ENCODE peak calls at places on chromosome 16, in six cellular contexts. One of them, this sample, is unnamed.

GRCh38 chr16:57993452-57993851 is 7.0 kb downstream of the ZNF319 start:
- DNase-seq in hepatic stellate cell: no peak
- DNase-seq in H9: no peak
- DNase-seq in lung: no peak
- DNase-seq in NCI-H510A: peak
- DNase-seq in WTC11: no peak
- DNase-seq in this sample: no peak

GRCh38 chr16:67030221-67030962 is 1.4 kb downstream of the CBFB start:
- DNase-seq in hepatic stellate cell: no peak
- DNase-seq in H9: no peak
- DNase-seq in lung: no peak
- DNase-seq in NCI-H510A: no peak
- DNase-seq in WTC11: no peak
- DNase-seq in this sample: peak

GRCh38 chr16:65867276-65867990 is 499.1 kb upstream of the CDH5 start:
- DNase-seq in hepatic stellate cell: no peak
- DNase-seq in H9: no peak
- DNase-seq in lung: no peak
- DNase-seq in NCI-H510A: no peak
- DNase-seq in WTC11: no peak
- DNase-seq in this sample: no peak

GRCh38 chr16:55471448-55472097 is 7.4 kb upstream of the MMP2 start:
- DNase-seq in hepatic stellate cell: peak
- DNase-seq in H9: no peak
- DNase-seq in lung: no peak
- DNase-seq in NCI-H510A: no peak
- DNase-seq in WTC11: no peak
- DNase-seq in this sample: no peak

GRCh38 chr16:54431041-54431996 is 144.7 kb upstream of the IRX3 start:
- DNase-seq in hepatic stellate cell: no peak
- DNase-seq in H9: no peak
- DNase-seq in lung: no peak
- DNase-seq in NCI-H510A: no peak
- DNase-seq in WTC11: no peak
- DNase-seq in this sample: no peak

GRCh38 chr16:4350365-4350786 is 745 bp downstream of the PAM16 start:
- DNase-seq in hepatic stellate cell: no peak
- DNase-seq in H9: no peak
- DNase-seq in lung: no peak
- DNase-seq in NCI-H510A: no peak
- DNase-seq in WTC11: no peak
- DNase-seq in this sample: peak

GRCh38 chr16:4306439-4307214 is 9.2 kb upstream of the GLIS2 start:
- DNase-seq in hepatic stellate cell: no peak
- DNase-seq in H9: peak
- DNase-seq in lung: no peak
- DNase-seq in NCI-H510A: no peak
- DNase-seq in WTC11: no peak
- DNase-seq in this sample: no peak

GRCh38 chr16:82995927-82996441 is 369.2 kb downstream of the CDH13 start:
- DNase-seq in hepatic stellate cell: peak
- DNase-seq in H9: no peak
- DNase-seq in lung: no peak
- DNase-seq in NCI-H510A: no peak
- DNase-seq in WTC11: no peak
- DNase-seq in this sample: no peak

GRCh38 chr16:57282510-57283213 is 1.8 kb downstream of the PLLP start:
- DNase-seq in hepatic stellate cell: no peak
- DNase-seq in H9: no peak
- DNase-seq in lung: no peak
- DNase-seq in NCI-H510A: no peak
- DNase-seq in WTC11: no peak
- DNase-seq in this sample: no peak

GRCh38 chr16:57000271-57001025 is 11.1 kb downstream of the NLRC5 start:
- DNase-seq in hepatic stellate cell: peak
- DNase-seq in H9: no peak
- DNase-seq in lung: no peak
- DNase-seq in NCI-H510A: no peak
- DNase-seq in WTC11: no peak
- DNase-seq in this sample: no peak

GRCh38 chr16:81774348-81774747 is 4.7 kb upstream of the PLCG2 start:
- DNase-seq in hepatic stellate cell: no peak
- DNase-seq in H9: no peak
- DNase-seq in lung: no peak
- DNase-seq in NCI-H510A: no peak
- DNase-seq in WTC11: no peak
- DNase-seq in this sample: no peak

GRCh38 chr16:87295259-87295658 is 21.9 kb downstream of the C16orf95 start:
- DNase-seq in hepatic stellate cell: no peak
- DNase-seq in H9: no peak
- DNase-seq in lung: no peak
- DNase-seq in NCI-H510A: no peak
- DNase-seq in WTC11: no peak
- DNase-seq in this sample: no peak

GRCh38 chr16:86986809-86987487 is 330.2 kb downstream of the C16orf95 start:
- DNase-seq in hepatic stellate cell: no peak
- DNase-seq in H9: no peak
- DNase-seq in lung: no peak
- DNase-seq in NCI-H510A: no peak
- DNase-seq in WTC11: no peak
- DNase-seq in this sample: no peak

GRCh38 chr16:10765772-10766171 is 22.1 kb downstream of the NUBP1 start:
- DNase-seq in hepatic stellate cell: no peak
- DNase-seq in H9: no peak
- DNase-seq in lung: no peak
- DNase-seq in NCI-H510A: no peak
- DNase-seq in WTC11: no peak
- DNase-seq in this sample: no peak